ENCODE peak calls at places on chromosomes 12 and 14, in eight cellular contexts. C is mucosa of gallbladder, J is progenitor cell of endocrine pancreas, X is caudate nucleus, Z is DND-41, V is NCI-H226, T is T-helper 9 cell, O is brain microvascular endothelial cell. G is an unnamed sample.

GRCh38 chr14:93944348-93945069 is 17.4 kb downstream of the FAM181A start:
- DNase-seq in O (no peak), V (no peak), Z (no peak), T (no peak), X (no peak), J (no peak), C (no peak), G (no peak)

GRCh38 chr14:54108481-54109471 is 152.2 kb upstream of the BMP4 start:
- DNase-seq in X (no peak), J (no peak), C (no peak), V (peak), T (no peak), O (peak), Z (peak), G (peak)

GRCh38 chr12:75208851-75209781 is 523 bp downstream of the KCNC2 start:
- DNase-seq in J (peak), X (peak), O (peak), C (no peak), Z (peak), T (no peak), V (no peak), G (no peak)

GRCh38 chr14:68574906-68575305 is 218.0 kb downstream of the ZFP36L1 start:
- DNase-seq in J (no peak), V (peak), C (no peak), X (no peak), Z (no peak), O (no peak), T (no peak), G (no peak)

GRCh38 chr14:81336009-81336408 is 64.1 kb downstream of the STON2 start:
- DNase-seq in Z (no peak), V (no peak), X (no peak), J (no peak), O (no peak), T (no peak), C (no peak), G (no peak)

GRCh38 chr12:110073049-110073831 is 24.9 kb upstream of the C12orf76 start:
- DNase-seq in V (no peak), Z (peak), X (peak), O (no peak), C (no peak), J (no peak), T (no peak), G (peak)

GRCh38 chr14:92690171-92691011 is 58.0 kb downstream of the LGMN start:
- DNase-seq in J (peak), Z (no peak), O (peak), X (no peak), T (no peak), V (peak), C (no peak), G (peak)

GRCh38 chr12:51383281-51383905 is 7.8 kb downstream of the GALNT6 start:
- DNase-seq in V (no peak), T (no peak), C (no peak), J (no peak), Z (peak), O (no peak), X (no peak), G (peak)

GRCh38 chr12:9669534-9669933 is at the start of gene CLEC2D:
- DNase-seq in J (no peak), V (no peak), C (no peak), Z (no peak), X (no peak), T (no peak), O (no peak), G (peak)

GRCh38 chr12:22624573-22624907 is 431 bp upstream of the ETNK1 start:
- DNase-seq in T (no peak), O (no peak), V (no peak), J (no peak), C (no peak), X (no peak), Z (no peak), G (no peak)

GRCh38 chr12:46208370-46208769 is 60.5 kb downstream of the SLC38A1 start:
- DNase-seq in X (no peak), Z (no peak), T (no peak), J (no peak), C (no peak), O (no peak), V (no peak), G (no peak)

GRCh38 chr12:89840162-89840922 is 131.7 kb upstream of the ATP2B1 start:
- DNase-seq in X (no peak), V (no peak), T (no peak), J (no peak), O (no peak), Z (no peak), C (no peak), G (no peak)

GRCh38 chr12:58915634-58916033 is 4.7 kb downstream of the LRIG3 start:
- DNase-seq in V (no peak), X (no peak), C (peak), Z (no peak), O (peak), T (no peak), J (no peak), G (no peak)

G was measured in GM12865.